ENCODE peak calls at places on chromosomes 12 and 14, in nine cellular contexts. I, C, M, F, V, B, G, R and N are unnamed samples.

GRCh38 chr14:51666831-51667230 is 15.1 kb downstream of the FRMD6 start:
- DNase-seq in C (no peak), R (no peak), F (no peak), I (no peak), G (no peak), M (no peak), V (no peak), B (no peak), N (no peak)

GRCh38 chr12:75129275-75129674 is 80.4 kb downstream of the KCNC2 start:
- DNase-seq in G (no peak), F (no peak), C (no peak), V (no peak), R (no peak), M (no peak), I (no peak), B (no peak), N (no peak)

GRCh38 chr12:107311682-107312081 is 218.3 kb upstream of the CRY1 start:
- DNase-seq in R (no peak), V (no peak), C (no peak), I (no peak), B (no peak), M (no peak), G (no peak), F (no peak), N (no peak)

GRCh38 chr14:68790656-68791077 is 2.2 kb downstream of the ZFP36L1 start:
- DNase-seq in M (no peak), F (no peak), C (no peak), B (no peak), G (peak), V (peak), R (no peak), I (peak), N (no peak)

GRCh38 chr12:53998174-53998899 is 1.6 kb upstream of the HOXC9 start:
- DNase-seq in B (no peak), V (no peak), F (no peak), I (no peak), G (no peak), R (no peak), C (no peak), M (no peak), N (no peak)

GRCh38 chr14:65187421-65188049 is 85.2 kb upstream of the MAX start:
- DNase-seq in C (no peak), I (no peak), V (no peak), M (peak), G (no peak), R (no peak), B (no peak), F (no peak), N (no peak)

GRCh38 chr12:107296681-107297086 is 203.3 kb upstream of the CRY1 start:
- DNase-seq in M (no peak), F (no peak), G (no peak), R (no peak), C (no peak), B (no peak), I (no peak), V (no peak), N (no peak)

GRCh38 chr14:99072433-99072832 is 199.6 kb downstream of the BCL11B start:
- DNase-seq in G (no peak), R (no peak), V (no peak), B (no peak), F (no peak), I (no peak), C (no peak), M (no peak), N (no peak)

GRCh38 chr12:12016284-12017100 is 54.2 kb upstream of the BCL2L14 start:
- DNase-seq in V (no peak), G (no peak), R (no peak), M (no peak), I (no peak), C (no peak), F (no peak), B (no peak), N (no peak)

GRCh38 chr14:55277972-55278740 is 6.9 kb downstream of the FBXO34 start:
- DNase-seq in B (no peak), F (no peak), G (no peak), C (no peak), V (no peak), R (no peak), I (no peak), M (no peak), N (no peak)

GRCh38 chr14:104138098-104138890 is at the start of gene KIF26A:
- DNase-seq in I (peak), M (peak), R (peak), V (no peak), B (no peak), C (no peak), G (peak), F (peak), N (no peak)

GRCh38 chr12:100715976-100716657 is 78.5 kb upstream of the ANO4 start:
- DNase-seq in M (peak), F (no peak), C (no peak), G (no peak), B (no peak), V (no peak), R (no peak), I (peak), N (no peak)

GRCh38 chr14:104091061-104091926 is 5.8 kb downstream of the ASPG start:
- DNase-seq in C (no peak), G (peak), M (peak), R (no peak), I (no peak), V (no peak), F (no peak), B (no peak), N (no peak)

GRCh38 chr14:52391866-52392600 is 77.9 kb downstream of the PTGER2 start:
- DNase-seq in G (no peak), B (no peak), F (no peak), C (no peak), I (no peak), V (no peak), M (no peak), R (no peak), N (no peak)

GRCh38 chr14:29444216-29444615 is 483.4 kb downstream of the PRKD1 start:
- DNase-seq in I (no peak), V (no peak), G (no peak), R (no peak), B (no peak), F (no peak), C (no peak), M (no peak), N (no peak)

GRCh38 chr12:67394600-67394999 is 125.4 kb downstream of the CAND1 start:
- DNase-seq in C (peak), M (no peak), R (peak), V (no peak), B (peak), F (peak), G (no peak), I (peak), N (no peak)

GRCh38 chr14:94722397-94722796 is 47.5 kb downstream of the GSC start:
- DNase-seq in B (no peak), R (no peak), I (no peak), V (no peak), F (no peak), M (no peak), G (no peak), C (no peak), N (no peak)

GRCh38 chr12:99381992-99382391 is 265.6 kb upstream of the GARIN6 start:
- DNase-seq in F (peak), I (no peak), G (no peak), M (no peak), B (no peak), V (no peak), C (no peak), R (no peak), N (no peak)

GRCh38 chr12:75553398-75553797 is 42.0 kb upstream of the KRR1 start:
- DNase-seq in M (no peak), F (no peak), C (no peak), G (no peak), B (no peak), R (no peak), I (peak), V (no peak), N (no peak)

GRCh38 chr12:93684716-93685115 is 7.5 kb downstream of the CRADD start:
- DNase-seq in R (no peak), G (no peak), V (no peak), F (no peak), C (no peak), M (no peak), B (no peak), I (no peak), N (no peak)

GRCh38 chr12:2384533-2385328 is 331.9 kb downstream of the CACNA1C start:
- DNase-seq in V (no peak), M (no peak), R (no peak), G (no peak), B (peak), I (peak), C (no peak), F (no peak), N (no peak)